ENCODE peak calls at places on chromosomes 3 and 15, in ten cellular contexts. One of them, this sample, is unnamed.

GRCh38 chr15:30921781-30922371 is 18.2 kb downstream of the FAN1 start:
- DNase-seq in type B pancreatic cell: no peak
- DNase-seq in heart right ventricle: peak; percentile 82
- DNase-seq in omental fat pad: no peak
- DNase-seq in caudate nucleus: peak; percentile 72
- DNase-seq in astrocyte of the spinal cord: peak; percentile 35
- DNase-seq in NCI-H774: no peak
- DNase-seq in effector memory CD8-positive, alpha-beta T cell: no peak
- DNase-seq in hypothalamus: no peak
- DNase-seq in neural crest cell: no peak
- DNase-seq in this sample: no peak

GRCh38 chr3:46690798-46691197 is 2.7 kb downstream of the ALS2CL start:
- DNase-seq in heart right ventricle: peak; percentile 75
- DNase-seq in type B pancreatic cell: no peak
- DNase-seq in hypothalamus: no peak
- DNase-seq in astrocyte of the spinal cord: no peak
- DNase-seq in NCI-H774: no peak
- DNase-seq in neural crest cell: no peak
- DNase-seq in effector memory CD8-positive, alpha-beta T cell: no peak
- DNase-seq in omental fat pad: no peak
- DNase-seq in caudate nucleus: no peak
- DNase-seq in this sample: no peak

GRCh38 chr15:59501531-59502113 is 63.6 kb downstream of the FAM81A start:
- DNase-seq in caudate nucleus: no peak
- DNase-seq in effector memory CD8-positive, alpha-beta T cell: no peak
- DNase-seq in type B pancreatic cell: no peak
- DNase-seq in NCI-H774: peak; percentile 50
- DNase-seq in astrocyte of the spinal cord: peak; percentile 47
- DNase-seq in omental fat pad: no peak
- DNase-seq in hypothalamus: no peak
- DNase-seq in neural crest cell: peak; percentile 48
- DNase-seq in heart right ventricle: no peak
- DNase-seq in this sample: peak; percentile 15

GRCh38 chr3:13018039-13018431 is 55.2 kb downstream of the IQSEC1 start:
- DNase-seq in neural crest cell: no peak
- DNase-seq in omental fat pad: no peak
- DNase-seq in hypothalamus: no peak
- DNase-seq in NCI-H774: peak; percentile 13
- DNase-seq in effector memory CD8-positive, alpha-beta T cell: no peak
- DNase-seq in heart right ventricle: no peak
- DNase-seq in type B pancreatic cell: no peak
- DNase-seq in astrocyte of the spinal cord: no peak
- DNase-seq in caudate nucleus: no peak
- DNase-seq in this sample: no peak

GRCh38 chr3:123292321-123293310 is 90.9 kb downstream of the SEC22A start:
- DNase-seq in effector memory CD8-positive, alpha-beta T cell: no peak
- DNase-seq in type B pancreatic cell: peak; percentile 54
- DNase-seq in caudate nucleus: no peak
- DNase-seq in astrocyte of the spinal cord: no peak
- DNase-seq in omental fat pad: no peak
- DNase-seq in neural crest cell: no peak
- DNase-seq in hypothalamus: no peak
- DNase-seq in NCI-H774: no peak
- DNase-seq in heart right ventricle: no peak
- DNase-seq in this sample: no peak

GRCh38 chr3:35141406-35141805 is 497.9 kb upstream of the ARPP21 start:
- DNase-seq in type B pancreatic cell: no peak
- DNase-seq in caudate nucleus: no peak
- DNase-seq in omental fat pad: no peak
- DNase-seq in heart right ventricle: no peak
- DNase-seq in astrocyte of the spinal cord: no peak
- DNase-seq in neural crest cell: no peak
- DNase-seq in effector memory CD8-positive, alpha-beta T cell: no peak
- DNase-seq in hypothalamus: no peak
- DNase-seq in NCI-H774: no peak
- DNase-seq in this sample: no peak

GRCh38 chr15:42027521-42027920 is 6.7 kb upstream of the PLA2G4E start:
- DNase-seq in type B pancreatic cell: no peak
- DNase-seq in caudate nucleus: no peak
- DNase-seq in effector memory CD8-positive, alpha-beta T cell: no peak
- DNase-seq in neural crest cell: no peak
- DNase-seq in heart right ventricle: no peak
- DNase-seq in NCI-H774: no peak
- DNase-seq in hypothalamus: no peak
- DNase-seq in omental fat pad: no peak
- DNase-seq in astrocyte of the spinal cord: no peak
- DNase-seq in this sample: no peak

GRCh38 chr15:77025471-77025901 is 30.6 kb downstream of the PSTPIP1 start:
- DNase-seq in NCI-H774: no peak
- DNase-seq in omental fat pad: no peak
- DNase-seq in caudate nucleus: no peak
- DNase-seq in neural crest cell: no peak
- DNase-seq in astrocyte of the spinal cord: no peak
- DNase-seq in effector memory CD8-positive, alpha-beta T cell: no peak
- DNase-seq in hypothalamus: no peak
- DNase-seq in heart right ventricle: no peak
- DNase-seq in type B pancreatic cell: peak; percentile 58
- DNase-seq in this sample: no peak

GRCh38 chr15:62026707-62027565 is 33.3 kb downstream of the VPS13C start:
- DNase-seq in type B pancreatic cell: no peak
- DNase-seq in effector memory CD8-positive, alpha-beta T cell: no peak
- DNase-seq in NCI-H774: no peak
- DNase-seq in heart right ventricle: no peak
- DNase-seq in caudate nucleus: no peak
- DNase-seq in neural crest cell: no peak
- DNase-seq in omental fat pad: no peak
- DNase-seq in hypothalamus: no peak
- DNase-seq in astrocyte of the spinal cord: no peak
- DNase-seq in this sample: no peak

GRCh38 chr15:51737538-51738305 is at the start of gene LYSMD2:
- DNase-seq in heart right ventricle: peak; percentile 86
- DNase-seq in NCI-H774: peak; percentile 39
- DNase-seq in neural crest cell: peak; percentile 47
- DNase-seq in type B pancreatic cell: no peak
- DNase-seq in effector memory CD8-positive, alpha-beta T cell: peak; percentile 58
- DNase-seq in hypothalamus: peak; percentile 21
- DNase-seq in astrocyte of the spinal cord: peak; percentile 52
- DNase-seq in omental fat pad: no peak
- DNase-seq in caudate nucleus: peak; percentile 51
- DNase-seq in this sample: peak; percentile 76

GRCh38 chr15:41827290-41827879 is 507 bp upstream of the JMJD7 start:
- DNase-seq in neural crest cell: no peak
- DNase-seq in heart right ventricle: no peak
- DNase-seq in caudate nucleus: no peak
- DNase-seq in astrocyte of the spinal cord: no peak
- DNase-seq in omental fat pad: no peak
- DNase-seq in effector memory CD8-positive, alpha-beta T cell: peak; percentile 38
- DNase-seq in hypothalamus: no peak
- DNase-seq in NCI-H774: no peak
- DNase-seq in type B pancreatic cell: no peak
- DNase-seq in this sample: no peak

GRCh38 chr15:67543348-67543718 is 830 bp downstream of the MAP2K5 start:
- DNase-seq in NCI-H774: no peak
- DNase-seq in effector memory CD8-positive, alpha-beta T cell: no peak
- DNase-seq in astrocyte of the spinal cord: no peak
- DNase-seq in type B pancreatic cell: no peak
- DNase-seq in caudate nucleus: no peak
- DNase-seq in heart right ventricle: no peak
- DNase-seq in hypothalamus: no peak
- DNase-seq in omental fat pad: no peak
- DNase-seq in neural crest cell: no peak
- DNase-seq in this sample: no peak

GRCh38 chr3:18872466-18872865 is 275.8 kb upstream of the KCNH8 start:
- DNase-seq in neural crest cell: no peak
- DNase-seq in effector memory CD8-positive, alpha-beta T cell: no peak
- DNase-seq in omental fat pad: no peak
- DNase-seq in NCI-H774: no peak
- DNase-seq in type B pancreatic cell: no peak
- DNase-seq in astrocyte of the spinal cord: no peak
- DNase-seq in heart right ventricle: no peak
- DNase-seq in hypothalamus: no peak
- DNase-seq in caudate nucleus: no peak
- DNase-seq in this sample: no peak

GRCh38 chr15:98628216-98628615 is 20.1 kb upstream of the IGF1R start:
- DNase-seq in omental fat pad: no peak
- DNase-seq in hypothalamus: no peak
- DNase-seq in type B pancreatic cell: no peak
- DNase-seq in effector memory CD8-positive, alpha-beta T cell: no peak
- DNase-seq in neural crest cell: no peak
- DNase-seq in astrocyte of the spinal cord: no peak
- DNase-seq in NCI-H774: no peak
- DNase-seq in heart right ventricle: no peak
- DNase-seq in caudate nucleus: no peak
- DNase-seq in this sample: no peak

GRCh38 chr3:102736288-102736960 is 301.6 kb downstream of the ZPLD1 start:
- DNase-seq in type B pancreatic cell: no peak
- DNase-seq in heart right ventricle: peak; percentile 69
- DNase-seq in hypothalamus: no peak
- DNase-seq in caudate nucleus: no peak
- DNase-seq in omental fat pad: no peak
- DNase-seq in NCI-H774: no peak
- DNase-seq in astrocyte of the spinal cord: no peak
- DNase-seq in neural crest cell: no peak
- DNase-seq in effector memory CD8-positive, alpha-beta T cell: no peak
- DNase-seq in this sample: no peak

GRCh38 chr3:115660646-115661442 is 37.5 kb downstream of the GAP43 start:
- DNase-seq in hypothalamus: no peak
- DNase-seq in neural crest cell: no peak
- DNase-seq in caudate nucleus: no peak
- DNase-seq in astrocyte of the spinal cord: no peak
- DNase-seq in omental fat pad: no peak
- DNase-seq in NCI-H774: no peak
- DNase-seq in heart right ventricle: peak; percentile 18
- DNase-seq in type B pancreatic cell: no peak
- DNase-seq in effector memory CD8-positive, alpha-beta T cell: no peak
- DNase-seq in this sample: no peak

GRCh38 chr3:56693750-56694149 is 10.7 kb upstream of the TASOR start:
- DNase-seq in type B pancreatic cell: no peak
- DNase-seq in hypothalamus: no peak
- DNase-seq in omental fat pad: no peak
- DNase-seq in astrocyte of the spinal cord: no peak
- DNase-seq in caudate nucleus: no peak
- DNase-seq in effector memory CD8-positive, alpha-beta T cell: no peak
- DNase-seq in neural crest cell: no peak
- DNase-seq in NCI-H774: no peak
- DNase-seq in heart right ventricle: no peak
- DNase-seq in this sample: no peak

This sample was measured in immature natural killer cell.